ENCODE peak calls at places on chromosome 9, in eight cellular contexts. G is CD8-positive, alpha-beta T cell; N is adrenal gland; B is BJ; M is cerebellar nuclear complex; F is RPMI8226; A is kidney epithelial cell; W is non-pigmented ciliary epithelial cell. L is an unnamed sample.

GRCh38 chr9:8852301-8852864 is 1052.8 kb upstream of the DMAC1 start:
- DNase-seq in G (no peak), F (no peak), A (no peak), N (no peak), B (no peak), M (no peak), W (no peak), L (no peak)

GRCh38 chr9:109535365-109535764 is 37.3 kb upstream of the PTPN3 start:
- DNase-seq in M (no peak), N (no peak), F (peak), W (no peak), B (no peak), A (no peak), G (no peak), L (no peak)

GRCh38 chr9:106864533-106865143 is 1.7 kb downstream of the ZNF462 start:
- DNase-seq in N (peak), W (no peak), B (no peak), F (no peak), G (no peak), M (no peak), A (no peak), L (peak)

GRCh38 chr9:11064853-11065252 is 452.1 kb upstream of the PTPRD start:
- DNase-seq in B (no peak), F (peak), G (no peak), A (no peak), M (no peak), N (no peak), W (no peak), L (no peak)

GRCh38 chr9:130305381-130305780 is 39.8 kb downstream of the HMCN2 start:
- DNase-seq in W (no peak), G (no peak), B (no peak), F (peak), M (no peak), N (no peak), A (no peak), L (no peak)

GRCh38 chr9:20550326-20550725 is 72.0 kb downstream of the MLLT3 start:
- DNase-seq in N (no peak), M (no peak), G (no peak), W (no peak), B (no peak), F (no peak), A (no peak), L (no peak)

GRCh38 chr9:80503692-80504400 is 932.1 kb downstream of the TLE4 start:
- DNase-seq in G (no peak), M (peak), B (no peak), N (no peak), F (no peak), W (no peak), A (no peak), L (no peak)

GRCh38 chr9:76603448-76603895 is 144.5 kb downstream of the GCNT1 start:
- DNase-seq in A (no peak), N (no peak), M (no peak), G (no peak), B (no peak), W (no peak), F (no peak), L (no peak)

GRCh38 chr9:113798062-113799030 is 77.8 kb upstream of the ZNF618 start:
- DNase-seq in N (no peak), F (no peak), W (no peak), B (no peak), A (no peak), M (no peak), G (no peak), L (peak)

GRCh38 chr9:135969064-135969683 is 8.0 kb upstream of the UBAC1 start:
- DNase-seq in N (peak), G (no peak), B (no peak), F (no peak), A (no peak), M (no peak), W (no peak), L (peak)

GRCh38 chr9:95505072-95505471 is 11.7 kb downstream of the PTCH1 start:
- DNase-seq in G (no peak), N (no peak), M (no peak), W (no peak), F (no peak), B (no peak), A (no peak), L (no peak)